ENCODE peak calls at places on chromosomes 16 and 17, in eight cellular contexts. One of them, this sample, is unnamed.

GRCh38 chr17:67311551-67311950 is 54.8 kb downstream of the PSMD12 start:
- DNase-seq in sigmoid colon: no peak
- DNase-seq in heart left ventricle: no peak
- DNase-seq in transverse colon: no peak
- DNase-seq in HCT116: no peak
- DNase-seq in ovary: no peak
- DNase-seq in uterus: no peak
- DNase-seq in upper lobe of left lung: no peak
- DNase-seq in this sample: no peak

GRCh38 chr16:85083051-85083639 is 29.1 kb downstream of the CIBAR2 start:
- DNase-seq in sigmoid colon: no peak
- DNase-seq in HCT116: no peak
- DNase-seq in heart left ventricle: no peak
- DNase-seq in transverse colon: no peak
- DNase-seq in upper lobe of left lung: no peak
- DNase-seq in ovary: no peak
- DNase-seq in uterus: no peak
- DNase-seq in this sample: no peak

GRCh38 chr17:7102421-7102820 is 12.2 kb downstream of the ASGR2 start:
- DNase-seq in sigmoid colon: no peak
- DNase-seq in heart left ventricle: no peak
- DNase-seq in uterus: no peak
- DNase-seq in upper lobe of left lung: no peak
- DNase-seq in HCT116: no peak
- DNase-seq in transverse colon: no peak
- DNase-seq in ovary: no peak
- DNase-seq in this sample: no peak

GRCh38 chr17:51046527-51047384 is 73.9 kb downstream of the SPAG9 start:
- DNase-seq in uterus: peak
- DNase-seq in upper lobe of left lung: peak
- DNase-seq in ovary: peak
- DNase-seq in heart left ventricle: peak
- DNase-seq in transverse colon: peak
- DNase-seq in HCT116: no peak
- DNase-seq in sigmoid colon: peak
- DNase-seq in this sample: no peak

GRCh38 chr16:1933097-1933661 is 9.8 kb downstream of the MSRB1 start:
- DNase-seq in sigmoid colon: no peak
- DNase-seq in upper lobe of left lung: no peak
- DNase-seq in HCT116: no peak
- DNase-seq in ovary: no peak
- DNase-seq in uterus: no peak
- DNase-seq in heart left ventricle: no peak
- DNase-seq in transverse colon: no peak
- DNase-seq in this sample: no peak

GRCh38 chr16:86120982-86121242 is 221.9 kb downstream of the IRF8 start:
- DNase-seq in HCT116: no peak
- DNase-seq in uterus: no peak
- DNase-seq in transverse colon: no peak
- DNase-seq in ovary: no peak
- DNase-seq in heart left ventricle: no peak
- DNase-seq in upper lobe of left lung: no peak
- DNase-seq in sigmoid colon: peak
- DNase-seq in this sample: no peak

GRCh38 chr17:17300624-17301568 is 2.3 kb upstream of the NT5M start:
- DNase-seq in HCT116: no peak
- DNase-seq in ovary: peak
- DNase-seq in sigmoid colon: peak
- DNase-seq in heart left ventricle: peak
- DNase-seq in transverse colon: peak
- DNase-seq in uterus: peak
- DNase-seq in upper lobe of left lung: peak
- DNase-seq in this sample: peak

GRCh38 chr17:19268611-19269010 is 31.4 kb downstream of the EPN2 start:
- DNase-seq in sigmoid colon: no peak
- DNase-seq in transverse colon: no peak
- DNase-seq in uterus: no peak
- DNase-seq in upper lobe of left lung: no peak
- DNase-seq in HCT116: no peak
- DNase-seq in heart left ventricle: no peak
- DNase-seq in ovary: no peak
- DNase-seq in this sample: no peak

GRCh38 chr17:58452738-58453137 is 35.4 kb upstream of the RNF43 start:
- DNase-seq in HCT116: no peak
- DNase-seq in ovary: no peak
- DNase-seq in sigmoid colon: no peak
- DNase-seq in uterus: no peak
- DNase-seq in heart left ventricle: no peak
- DNase-seq in transverse colon: no peak
- DNase-seq in upper lobe of left lung: no peak
- DNase-seq in this sample: no peak

GRCh38 chr17:43536236-43537088 is 9.7 kb downstream of the ETV4 start:
- DNase-seq in transverse colon: no peak
- DNase-seq in heart left ventricle: no peak
- DNase-seq in upper lobe of left lung: no peak
- DNase-seq in sigmoid colon: no peak
- DNase-seq in uterus: no peak
- DNase-seq in ovary: no peak
- DNase-seq in HCT116: no peak
- DNase-seq in this sample: peak

GRCh38 chr16:58684001-58684353 is 593 bp downstream of the SLC38A7 start:
- DNase-seq in uterus: no peak
- DNase-seq in sigmoid colon: peak
- DNase-seq in heart left ventricle: peak
- DNase-seq in transverse colon: no peak
- DNase-seq in ovary: no peak
- DNase-seq in upper lobe of left lung: no peak
- DNase-seq in HCT116: no peak
- DNase-seq in this sample: no peak

GRCh38 chr17:50514936-50515702 is 6.9 kb downstream of the MYCBPAP start:
- DNase-seq in ovary: peak
- DNase-seq in heart left ventricle: peak
- DNase-seq in transverse colon: no peak
- DNase-seq in sigmoid colon: peak
- DNase-seq in uterus: no peak
- DNase-seq in upper lobe of left lung: no peak
- DNase-seq in HCT116: no peak
- DNase-seq in this sample: peak

GRCh38 chr16:57373117-57373947 is 1.0 kb downstream of the CX3CL1 start:
- DNase-seq in heart left ventricle: no peak
- DNase-seq in upper lobe of left lung: no peak
- DNase-seq in ovary: no peak
- DNase-seq in sigmoid colon: no peak
- DNase-seq in transverse colon: no peak
- DNase-seq in HCT116: no peak
- DNase-seq in uterus: no peak
- DNase-seq in this sample: no peak

GRCh38 chr16:57376313-57376818 is 4.1 kb downstream of the CX3CL1 start:
- DNase-seq in heart left ventricle: no peak
- DNase-seq in HCT116: no peak
- DNase-seq in upper lobe of left lung: no peak
- DNase-seq in sigmoid colon: no peak
- DNase-seq in ovary: no peak
- DNase-seq in uterus: no peak
- DNase-seq in transverse colon: no peak
- DNase-seq in this sample: no peak

GRCh38 chr16:57374067-57374534 is 1.8 kb downstream of the CX3CL1 start:
- DNase-seq in uterus: peak
- DNase-seq in heart left ventricle: no peak
- DNase-seq in transverse colon: no peak
- DNase-seq in sigmoid colon: peak
- DNase-seq in ovary: peak
- DNase-seq in HCT116: no peak
- DNase-seq in upper lobe of left lung: no peak
- DNase-seq in this sample: no peak

GRCh38 chr16:57371494-57372371 is 557 bp upstream of the CX3CL1 start:
- DNase-seq in heart left ventricle: no peak
- DNase-seq in sigmoid colon: no peak
- DNase-seq in uterus: no peak
- DNase-seq in ovary: no peak
- DNase-seq in transverse colon: no peak
- DNase-seq in upper lobe of left lung: no peak
- DNase-seq in HCT116: no peak
- DNase-seq in this sample: no peak

GRCh38 chr16:57372372-57373116 is at the start of gene CX3CL1:
- DNase-seq in uterus: peak
- DNase-seq in ovary: peak
- DNase-seq in heart left ventricle: peak
- DNase-seq in upper lobe of left lung: peak
- DNase-seq in transverse colon: peak
- DNase-seq in sigmoid colon: peak
- DNase-seq in HCT116: no peak
- DNase-seq in this sample: no peak
- H3K27ac ChIP-seq in uterus: peak
- H3K27ac ChIP-seq in ovary: no peak
- H3K27ac ChIP-seq in heart left ventricle: peak
- H3K27ac ChIP-seq in upper lobe of left lung: peak
- H3K27ac ChIP-seq in transverse colon: peak
- H3K27ac ChIP-seq in sigmoid colon: peak
- H3K27ac ChIP-seq in HCT116: no peak
- H3K27ac ChIP-seq in this sample: no peak

GRCh38 chr17:47653442-47653841 is 3.7 kb downstream of the KPNB1 start:
- DNase-seq in upper lobe of left lung: no peak
- DNase-seq in transverse colon: no peak
- DNase-seq in uterus: no peak
- DNase-seq in heart left ventricle: no peak
- DNase-seq in ovary: no peak
- DNase-seq in sigmoid colon: no peak
- DNase-seq in HCT116: no peak
- DNase-seq in this sample: no peak

GRCh38 chr17:47652570-47652969 is 2.9 kb downstream of the KPNB1 start:
- DNase-seq in upper lobe of left lung: no peak
- DNase-seq in HCT116: no peak
- DNase-seq in ovary: no peak
- DNase-seq in uterus: no peak
- DNase-seq in transverse colon: no peak
- DNase-seq in sigmoid colon: no peak
- DNase-seq in heart left ventricle: no peak
- DNase-seq in this sample: no peak

GRCh38 chr17:47651704-47652103 is 2.0 kb downstream of the KPNB1 start:
- DNase-seq in upper lobe of left lung: no peak
- DNase-seq in heart left ventricle: no peak
- DNase-seq in HCT116: no peak
- DNase-seq in transverse colon: no peak
- DNase-seq in uterus: no peak
- DNase-seq in sigmoid colon: no peak
- DNase-seq in ovary: no peak
- DNase-seq in this sample: no peak

GRCh38 chr17:47650525-47651522 is 1.1 kb downstream of the KPNB1 start:
- DNase-seq in upper lobe of left lung: peak
- DNase-seq in uterus: peak
- DNase-seq in HCT116: peak
- DNase-seq in heart left ventricle: peak
- DNase-seq in ovary: peak
- DNase-seq in sigmoid colon: peak
- DNase-seq in transverse colon: peak
- DNase-seq in this sample: peak

DNA sequence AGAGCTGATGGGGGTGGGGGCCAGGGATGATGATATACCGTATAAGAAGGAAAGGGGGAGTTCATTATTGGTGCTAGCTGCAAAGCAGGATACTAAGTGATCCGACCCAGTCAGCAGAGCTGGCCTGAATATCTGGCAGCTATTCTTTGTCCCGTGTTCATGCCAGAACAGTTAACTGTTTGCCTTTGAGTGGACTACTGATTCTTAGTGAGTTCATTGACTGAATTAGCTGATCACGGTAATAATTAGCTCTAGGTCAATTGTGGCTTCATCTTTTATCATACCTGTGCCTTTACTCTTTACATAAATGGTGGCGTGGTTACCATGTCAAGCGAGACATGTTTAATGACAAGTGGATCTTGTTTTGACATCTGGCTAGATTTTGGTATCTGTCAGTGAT is 5.3 kb downstream of the KPNB1 start:
- DNase-seq in uterus: no peak
- DNase-seq in HCT116: no peak
- DNase-seq in heart left ventricle: no peak
- DNase-seq in ovary: no peak
- DNase-seq in upper lobe of left lung: no peak
- DNase-seq in sigmoid colon: no peak
- DNase-seq in transverse colon: no peak
- DNase-seq in this sample: no peak
- TF ChIP-seq POLR2A in uterus: no peak
- TF ChIP-seq POLR2A in HCT116: no peak
- TF ChIP-seq POLR2A in heart left ventricle: no peak
- TF ChIP-seq POLR2A in ovary: no peak
- TF ChIP-seq POLR2A in upper lobe of left lung: no peak
- TF ChIP-seq POLR2A in sigmoid colon: no peak
- TF ChIP-seq POLR2A in transverse colon: no peak
- TF ChIP-seq POLR2A in this sample: no peak

DNA sequence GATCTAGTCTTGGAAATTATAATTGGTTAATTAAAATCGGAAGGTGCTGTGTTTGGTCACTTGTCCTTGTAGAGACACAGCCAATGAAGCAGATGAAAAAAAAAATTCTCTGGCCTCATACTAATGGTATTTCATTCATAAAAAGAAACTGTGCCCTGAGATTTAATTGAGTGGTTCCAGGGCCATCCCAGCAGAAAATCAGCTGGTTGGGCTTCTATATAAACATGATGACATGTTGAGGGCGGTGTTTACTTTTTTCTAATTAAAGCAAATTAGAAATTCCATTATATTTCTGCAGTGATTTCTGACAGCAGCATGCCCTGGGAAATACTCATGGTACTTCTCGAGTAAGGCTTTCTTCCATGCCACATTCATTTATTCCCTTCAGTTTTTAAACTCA is 191.9 kb upstream of the KCNJ16 start:
- DNase-seq in sigmoid colon: no peak
- DNase-seq in upper lobe of left lung: no peak
- DNase-seq in heart left ventricle: no peak
- DNase-seq in ovary: no peak
- DNase-seq in transverse colon: no peak
- DNase-seq in uterus: no peak
- DNase-seq in HCT116: no peak
- DNase-seq in this sample: no peak
- H3K27ac ChIP-seq in sigmoid colon: no peak
- H3K27ac ChIP-seq in upper lobe of left lung: no peak
- H3K27ac ChIP-seq in heart left ventricle: no peak
- H3K27ac ChIP-seq in ovary: no peak
- H3K27ac ChIP-seq in transverse colon: no peak
- H3K27ac ChIP-seq in uterus: no peak
- H3K27ac ChIP-seq in HCT116: no peak
- H3K27ac ChIP-seq in this sample: no peak

GRCh38 chr16:4327782-4328579 is 12.1 kb downstream of the GLIS2 start:
- DNase-seq in upper lobe of left lung: peak
- DNase-seq in transverse colon: peak
- DNase-seq in heart left ventricle: peak
- DNase-seq in sigmoid colon: peak
- DNase-seq in ovary: peak
- DNase-seq in uterus: peak
- DNase-seq in HCT116: no peak
- DNase-seq in this sample: peak
- TF ChIP-seq POLR2A in upper lobe of left lung: no peak
- TF ChIP-seq POLR2A in transverse colon: no peak
- TF ChIP-seq POLR2A in heart left ventricle: no peak
- TF ChIP-seq POLR2A in sigmoid colon: no peak
- TF ChIP-seq POLR2A in ovary: no peak
- TF ChIP-seq POLR2A in uterus: no peak
- TF ChIP-seq POLR2A in HCT116: no peak
- TF ChIP-seq POLR2A in this sample: no peak

This sample was measured in spleen.